ENCODE peak calls at places on chromosome 15, in seven cellular contexts. C, S, G, P, A, X and W are unnamed samples.

GRCh38 chr15:89822951-89823701 is 8.5 kb upstream of the ANPEP start:
- DNase-seq in A (peak), X (no peak), P (peak), C (peak), S (no peak), G (no peak), W (peak)

GRCh38 chr15:70643106-70643782 is 120.1 kb downstream of the UACA start:
- DNase-seq in X (no peak), G (no peak), C (no peak), A (no peak), S (no peak), P (no peak), W (no peak)

GRCh38 chr15:51866751-51867150 is 37.3 kb downstream of the TMOD3 start:
- DNase-seq in C (no peak), G (no peak), X (no peak), S (no peak), P (no peak), A (no peak), W (no peak)

GRCh38 chr15:42549052-42549491 is 434 bp downstream of the HAUS2 start:
- DNase-seq in G (peak), P (peak), X (no peak), S (no peak), C (peak), A (peak), W (peak)

GRCh38 chr15:39511000-39511914 is 69.6 kb upstream of the THBS1 start:
- DNase-seq in S (no peak), A (peak), C (peak), G (no peak), X (peak), P (peak), W (peak)

GRCh38 chr15:25331860-25332259 is 107.0 kb downstream of the UBE3A start:
- DNase-seq in S (no peak), G (no peak), X (no peak), P (no peak), C (no peak), A (no peak), W (no peak)

GRCh38 chr15:95051881-95052280 is 820.5 kb downstream of the MCTP2 start:
- DNase-seq in A (no peak), P (no peak), C (peak), S (no peak), G (no peak), X (no peak), W (peak)

GRCh38 chr15:84810073-84810840 is 6.9 kb upstream of the ALPK3 start:
- DNase-seq in C (peak), S (no peak), G (no peak), X (no peak), A (peak), P (no peak), W (peak)

GRCh38 chr15:91586542-91586941 is 267.0 kb upstream of the SLCO3A1 start:
- DNase-seq in A (no peak), C (no peak), G (no peak), X (no peak), P (no peak), S (no peak), W (no peak)

GRCh38 chr15:58873267-58873666 is 60.2 kb downstream of the SLTM start:
- DNase-seq in S (no peak), X (no peak), C (peak), A (peak), G (no peak), P (peak), W (peak)

GRCh38 chr15:25759421-25759820 is 103.7 kb downstream of the ATP10A start:
- DNase-seq in P (no peak), X (no peak), C (no peak), A (no peak), S (no peak), G (no peak), W (no peak)

GRCh38 chr15:65540314-65540713 is 10.1 kb downstream of the HACD3 start:
- DNase-seq in X (no peak), S (no peak), G (no peak), P (no peak), A (no peak), C (no peak), W (no peak)

GRCh38 chr15:29900237-29901189 is 78.2 kb upstream of the TJP1 start:
- DNase-seq in G (no peak), A (no peak), S (no peak), C (no peak), X (no peak), P (no peak), W (no peak)

GRCh38 chr15:95884276-95884675 is 446.2 kb upstream of the NR2F2 start:
- DNase-seq in P (no peak), X (no peak), A (no peak), S (no peak), C (peak), G (no peak), W (peak)

GRCh38 chr15:91904942-91905341 is 51.4 kb downstream of the SLCO3A1 start:
- DNase-seq in X (no peak), P (no peak), A (no peak), G (no peak), S (no peak), C (no peak), W (no peak)

GRCh38 chr15:94930945-94931344 is 699.6 kb downstream of the MCTP2 start:
- DNase-seq in P (no peak), X (no peak), S (no peak), G (no peak), A (no peak), C (no peak), W (no peak)

GRCh38 chr15:85026304-85027032 is 44.8 kb downstream of the PDE8A start:
- DNase-seq in X (no peak), G (no peak), C (peak), A (no peak), P (no peak), S (no peak), W (no peak)

GRCh38 chr15:58631319-58631718 is 118.2 kb downstream of the ADAM10 start:
- DNase-seq in S (no peak), X (no peak), G (peak), A (no peak), C (no peak), P (no peak), W (no peak)

GRCh38 chr15:57861039-57861638 is 154.6 kb downstream of the POLR2M start:
- DNase-seq in S (peak), A (peak), G (peak), C (peak), X (peak), P (peak), W (peak)

GRCh38 chr15:60083318-60083717 is 79.2 kb downstream of the FOXB1 start:
- DNase-seq in X (no peak), S (no peak), P (peak), G (no peak), A (peak), C (no peak), W (no peak)

GRCh38 chr15:26864664-26865191 is 2.1 kb upstream of the GABRA5 start:
- DNase-seq in G (no peak), P (peak), S (peak), X (peak), A (peak), C (peak), W (peak)

GRCh38 chr15:90691982-90692773 is 25.0 kb upstream of the BLM start:
- DNase-seq in P (no peak), S (no peak), A (no peak), G (peak), X (no peak), C (no peak), W (no peak)

GRCh38 chr15:59376735-59377134 is 4.1 kb upstream of the MYO1E start:
- DNase-seq in P (peak), A (no peak), S (no peak), C (no peak), X (peak), G (no peak), W (no peak)

GRCh38 chr15:60975951-60976350 is 253.2 kb downstream of the RORA start:
- DNase-seq in X (no peak), A (no peak), S (no peak), C (no peak), G (no peak), P (no peak), W (no peak)

GRCh38 chr15:42727740-42728355 is 9.1 kb downstream of the CDAN1 start:
- DNase-seq in S (no peak), C (no peak), A (no peak), X (no peak), P (no peak), G (no peak), W (no peak)

GRCh38 chr15:59646271-59646670 is 11.0 kb downstream of the GTF2A2 start:
- DNase-seq in C (no peak), A (no peak), X (no peak), S (no peak), P (no peak), G (no peak), W (no peak)

GRCh38 chr15:58057559-58057958 is 8.0 kb downstream of the ALDH1A2 start:
- DNase-seq in S (no peak), G (no peak), A (no peak), X (no peak), P (no peak), C (no peak), W (no peak)

GRCh38 chr15:99707481-99708270 is 25.6 kb downstream of the LYSMD4 start:
- DNase-seq in S (no peak), X (peak), A (peak), P (peak), C (peak), G (no peak), W (peak)

GRCh38 chr15:99110581-99111320 is 5.9 kb downstream of the SYNM start:
- DNase-seq in C (peak), A (peak), G (no peak), P (peak), S (no peak), X (no peak), W (peak)

GRCh38 chr15:99015677-99016568 is 8.3 kb upstream of the PGPEP1L start:
- DNase-seq in X (no peak), P (no peak), S (no peak), A (no peak), C (no peak), G (no peak), W (no peak)

GRCh38 chr15:40938530-40938870 is 9.4 kb downstream of the DLL4 start:
- DNase-seq in A (no peak), S (no peak), C (no peak), P (no peak), X (no peak), G (no peak), W (no peak)

GRCh38 chr15:40939909-40940801 is 11.0 kb downstream of the DLL4 start:
- DNase-seq in X (peak), G (no peak), S (no peak), A (no peak), P (no peak), C (no peak), W (no peak)

GRCh38 chr15:40936234-40936708 is 7.1 kb downstream of the DLL4 start:
- DNase-seq in X (no peak), P (no peak), A (no peak), G (no peak), C (no peak), S (no peak), W (no peak)

GRCh38 chr15:40936709-40937666 is 7.8 kb downstream of the DLL4 start:
- DNase-seq in P (no peak), C (no peak), S (no peak), X (no peak), A (peak), G (no peak), W (peak)

DNA sequence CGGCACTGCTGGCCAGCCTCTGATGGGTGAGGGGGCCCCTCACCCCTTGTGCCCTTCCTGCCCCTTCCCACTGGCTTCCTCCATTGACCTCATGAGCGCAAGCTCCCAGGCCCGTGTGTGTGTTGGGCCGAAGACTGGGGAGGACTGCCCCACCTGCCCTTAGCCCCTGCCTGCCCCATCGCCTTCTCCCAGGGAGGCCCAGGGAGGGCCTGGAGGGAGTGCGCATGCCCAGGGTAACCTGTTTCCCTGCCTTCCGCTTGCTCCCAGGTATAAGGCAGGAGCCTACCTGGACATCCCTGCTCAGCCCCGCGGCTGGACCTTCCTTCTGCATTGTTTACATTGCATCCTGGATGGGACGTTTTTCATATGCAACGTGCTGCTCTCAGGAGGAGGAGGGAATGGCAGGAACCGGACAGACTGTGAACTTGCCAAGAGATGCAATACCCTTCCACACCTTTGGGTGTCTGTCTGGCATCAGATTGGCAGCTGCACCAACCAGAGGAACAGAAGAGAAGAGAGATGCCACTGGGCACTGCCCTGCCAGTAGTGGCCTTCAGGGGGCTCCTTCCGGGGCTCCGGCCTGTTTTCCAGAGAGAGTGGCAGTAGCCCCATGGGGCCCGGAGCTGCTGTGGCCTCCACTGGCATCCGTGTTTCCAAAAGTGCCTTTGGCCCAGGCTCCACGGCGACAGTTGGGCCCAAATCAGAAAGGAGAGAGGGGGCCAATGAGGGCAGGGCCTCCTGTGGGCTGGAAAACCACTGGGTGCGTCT is 8.8 kb downstream of the DLL4 start:
- DNase-seq in X (no peak), G (no peak), S (no peak), C (peak), P (no peak), A (no peak), W (peak)
- TF ChIP-seq CTCF in X (peak), G (peak), S (peak), C (peak), P (no peak), A (peak), W (peak)

DNA sequence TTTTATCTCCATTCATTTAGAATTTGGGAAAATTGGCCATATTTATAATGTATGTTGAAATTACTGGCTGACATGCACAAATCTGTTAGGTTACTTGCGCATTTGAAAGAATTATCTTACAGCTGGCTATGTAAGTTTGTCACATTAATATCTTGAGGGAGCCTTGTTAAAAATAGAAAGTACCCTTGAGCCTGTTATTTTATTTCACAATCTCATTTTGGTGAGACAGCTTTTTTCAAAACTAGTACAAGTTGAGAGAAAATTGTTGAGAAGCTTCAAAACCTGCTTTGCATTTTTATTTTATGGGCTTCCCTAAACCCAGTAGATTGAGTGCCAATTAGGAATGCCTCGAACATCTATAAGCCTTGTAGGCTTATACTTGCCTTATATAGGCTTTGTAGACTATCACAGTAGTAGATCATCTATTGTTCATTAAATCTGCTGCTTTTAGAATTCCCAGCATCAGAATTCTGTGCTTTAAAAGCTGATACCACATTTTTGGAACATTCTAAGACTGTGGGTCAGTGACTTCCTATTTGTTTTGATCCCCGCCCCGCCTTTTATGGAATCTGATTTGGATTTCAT is 6.3 kb downstream of the IDH3A start:
- DNase-seq in S (no peak), C (no peak), G (no peak), X (no peak), A (no peak), P (no peak), W (no peak)
- H3K4me3 ChIP-seq in S (no peak), C (no peak), G (no peak), X (no peak), A (no peak), P (no peak), W (no peak)

DNA sequence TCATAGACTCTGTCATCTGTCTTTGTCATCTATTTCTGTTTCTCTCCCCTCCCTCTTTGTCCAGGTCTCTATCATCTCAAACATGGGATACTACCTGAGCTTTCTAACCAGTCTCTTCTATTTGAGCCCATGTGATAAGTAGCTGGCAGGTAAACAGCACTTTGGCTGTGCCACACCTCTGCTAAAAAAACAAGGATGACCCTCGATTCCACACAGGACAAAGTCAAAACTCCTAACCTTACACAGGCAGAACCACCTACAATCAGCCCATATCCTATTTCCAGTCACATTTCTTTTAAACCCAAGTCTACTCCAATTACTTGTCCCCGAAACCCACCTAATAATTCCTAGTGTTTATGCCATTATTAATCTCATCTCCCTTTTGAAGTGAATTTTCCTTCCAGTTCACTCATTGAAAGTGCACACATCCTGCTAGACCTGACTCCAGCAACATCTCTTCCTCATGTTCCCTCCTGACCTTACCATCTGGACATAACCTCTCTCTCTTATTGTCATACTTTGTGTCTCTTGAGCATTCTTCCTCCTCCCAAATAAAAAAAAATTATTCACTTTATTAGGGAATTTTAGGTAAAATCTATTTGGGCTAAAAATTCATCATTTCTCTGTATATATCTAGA is 256.1 kb upstream of the ONECUT1 start:
- DNase-seq in P (no peak), G (no peak), A (no peak), X (no peak), S (no peak), C (no peak), W (no peak)
- TF ChIP-seq CTCF in P (no peak), G (no peak), A (no peak), X (no peak), S (no peak), C (no peak), W (no peak)

GRCh38 chr15:77292924-77293558 is 126.9 kb downstream of the PEAK1 start:
- DNase-seq in C (no peak), A (peak), X (no peak), P (peak), S (no peak), G (no peak), W (no peak)
- H3K4me3 ChIP-seq in C (no peak), A (no peak), X (no peak), P (no peak), S (no peak), G (no peak), W (no peak)

GRCh38 chr15:97479957-97480356 is 480.5 kb upstream of the ARRDC4 start:
- DNase-seq in G (no peak), X (no peak), C (no peak), S (no peak), P (no peak), A (no peak), W (no peak)

GRCh38 chr15:97483232-97483631 is 477.3 kb upstream of the ARRDC4 start:
- DNase-seq in A (no peak), S (no peak), G (no peak), X (no peak), P (no peak), C (no peak), W (no peak)

DNA sequence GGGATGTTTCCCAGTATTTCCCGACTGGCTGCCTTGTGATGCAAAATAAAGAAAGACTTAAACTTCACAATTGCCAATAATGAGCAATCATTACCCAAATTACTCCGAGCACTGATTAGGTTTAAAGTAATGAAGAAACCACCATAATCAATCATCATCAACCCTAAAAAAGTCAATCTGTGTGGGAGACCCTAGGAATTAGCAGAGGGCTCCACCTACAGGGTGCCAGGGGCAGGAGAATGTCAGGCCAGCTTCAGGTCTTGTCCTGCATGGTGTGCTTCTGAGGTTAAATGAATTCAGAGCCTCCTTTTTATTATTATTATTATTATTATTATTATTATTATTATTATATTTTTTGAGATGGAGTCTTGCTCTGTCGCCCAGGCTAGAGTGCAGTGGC is 478.0 kb upstream of the ARRDC4 start:
- DNase-seq in S (no peak), A (no peak), C (no peak), X (no peak), P (no peak), G (no peak), W (no peak)
- TF ChIP-seq CTCF in S (peak), A (no peak), C (no peak), X (no peak), P (no peak), G (no peak), W (no peak)

GRCh38 chr15:80780416-80781221 is 1.4 kb downstream of the CEMIP start:
- DNase-seq in X (peak), A (peak), S (no peak), C (peak), P (peak), G (no peak), W (peak)
- H3K4me3 ChIP-seq in X (no peak), A (peak), S (no peak), C (peak), P (peak), G (no peak), W (peak)

GRCh38 chr15:67783303-67783702 is 42.0 kb upstream of the SKOR1 start:
- DNase-seq in X (no peak), A (no peak), G (peak), C (no peak), S (no peak), P (no peak), W (no peak)
- TF ChIP-seq CTCF in X (no peak), A (no peak), G (peak), C (no peak), S (no peak), P (no peak), W (no peak)

GRCh38 chr15:69595009-69595825 is 142.6 kb downstream of the RPLP1 start:
- DNase-seq in A (no peak), X (no peak), P (peak), G (no peak), C (peak), S (no peak), W (no peak)

GRCh38 chr15:69591905-69592508 is 139.4 kb downstream of the RPLP1 start:
- DNase-seq in X (no peak), G (no peak), C (no peak), P (no peak), S (no peak), A (no peak), W (no peak)

GRCh38 chr15:69593488-69593887 is 140.9 kb downstream of the RPLP1 start:
- DNase-seq in A (no peak), P (no peak), G (no peak), X (no peak), C (no peak), S (no peak), W (no peak)

GRCh38 chr15:69592954-69593353 is 140.3 kb downstream of the RPLP1 start:
- DNase-seq in C (no peak), P (no peak), S (no peak), G (no peak), A (no peak), X (no peak), W (no peak)

GRCh38 chr15:69593981-69594966 is 141.7 kb downstream of the RPLP1 start:
- DNase-seq in G (no peak), S (no peak), X (no peak), C (peak), A (peak), P (peak), W (no peak)
- H3K4me3 ChIP-seq in G (no peak), S (no peak), X (no peak), C (no peak), A (no peak), P (no peak), W (no peak)